ENCODE peak calls at places on chromosomes 5 and 9, in four cellular contexts. W is cardiac muscle cell, X is neural crest cell, U is IMR-90. Z is an unnamed sample.

GRCh38 chr9:91420471-91421021 is 3.1 kb downstream of the NFIL3 start:
- DNase-seq in W (peak), X (no peak), U (peak), Z (peak)

GRCh38 chr9:132773764-132774339 is 103.6 kb downstream of the GTF3C4 start:
- DNase-seq in W (no peak), X (no peak), U (no peak), Z (no peak)

GRCh38 chr5:90293931-90294330 is 115.6 kb downstream of the CETN3 start:
- DNase-seq in W (peak), X (no peak), U (peak), Z (peak)

GRCh38 chr5:157828949-157829639 is 29.9 kb downstream of the CLINT1 start:
- DNase-seq in W (no peak), X (no peak), U (no peak), Z (no peak)

GRCh38 chr5:110705349-110705748 is 21.1 kb downstream of the TMEM232 start:
- DNase-seq in W (no peak), X (no peak), U (no peak), Z (no peak)

GRCh38 chr9:114718801-114719221 is 36.8 kb upstream of the TEX48 start:
- DNase-seq in W (no peak), X (no peak), U (no peak), Z (peak)

GRCh38 chr5:40627708-40628107 is 52.0 kb upstream of the PTGER4 start:
- DNase-seq in W (no peak), X (no peak), U (peak), Z (peak)

GRCh38 chr5:123708074-123708806 is 196.3 kb downstream of the CSNK1G3 start:
- DNase-seq in W (peak), X (no peak), U (peak), Z (peak)

GRCh38 chr9:116300360-116300759 is 146.8 kb downstream of the PAPPA start:
- DNase-seq in W (no peak), X (no peak), U (no peak), Z (no peak)

GRCh38 chr9:106921341-106921899 is 58.5 kb downstream of the ZNF462 start:
- DNase-seq in W (peak), X (peak), U (peak), Z (peak)

GRCh38 chr9:99966720-99967119 is 60.3 kb downstream of the STX17 start:
- DNase-seq in W (peak), X (no peak), U (peak), Z (peak)

GRCh38 chr5:87411586-87412416 is 929 bp downstream of the CCNH start:
- DNase-seq in W (peak), X (peak), U (peak), Z (peak)

Z was measured in fibroblast of lung.